ENCODE peak calls at places on chromosomes 11 and 22, in seven cellular contexts. One of them, this sample, is unnamed. For H3K36me3, the result is how much of the 10 kb centered on the place peaks cover.

GRCh38 chr22:24501366-24502005 is 6.4 kb downstream of the UPB1 start:
- DNase-seq in CD8-positive, alpha-beta memory T cell: no peak
- DNase-seq in tibial nerve: no peak
- DNase-seq in IMR-90: no peak
- DNase-seq in spleen: peak
- DNase-seq in Panc1: no peak
- DNase-seq in effector memory CD4-positive, alpha-beta T cell: no peak
- DNase-seq in this sample: no peak

GRCh38 chr11:107442715-107443215 is 14.9 kb downstream of the CWF19L2 start:
- DNase-seq in IMR-90: no peak
- DNase-seq in tibial nerve: no peak
- DNase-seq in spleen: no peak
- DNase-seq in CD8-positive, alpha-beta memory T cell: no peak
- DNase-seq in Panc1: no peak
- DNase-seq in effector memory CD4-positive, alpha-beta T cell: no peak
- DNase-seq in this sample: no peak

GRCh38 chr11:46336781-46337180 is 10.5 kb upstream of the DGKZ start:
- DNase-seq in IMR-90: no peak
- DNase-seq in CD8-positive, alpha-beta memory T cell: no peak
- DNase-seq in effector memory CD4-positive, alpha-beta T cell: no peak
- DNase-seq in spleen: peak
- DNase-seq in tibial nerve: no peak
- DNase-seq in Panc1: no peak
- DNase-seq in this sample: no peak

GRCh38 chr11:5364214-5364613 is 12.9 kb downstream of the OR51B6 start:
- DNase-seq in tibial nerve: no peak
- DNase-seq in Panc1: no peak
- DNase-seq in IMR-90: peak
- DNase-seq in CD8-positive, alpha-beta memory T cell: no peak
- DNase-seq in spleen: no peak
- DNase-seq in effector memory CD4-positive, alpha-beta T cell: no peak
- DNase-seq in this sample: no peak

GRCh38 chr22:44444341-44445306 is 53.4 kb downstream of the RTL6 start:
- DNase-seq in IMR-90: no peak
- DNase-seq in CD8-positive, alpha-beta memory T cell: peak
- DNase-seq in Panc1: no peak
- DNase-seq in tibial nerve: no peak
- DNase-seq in effector memory CD4-positive, alpha-beta T cell: no peak
- DNase-seq in spleen: peak
- DNase-seq in this sample: no peak

GRCh38 chr11:20459865-20460264 is 72.3 kb downstream of the PRMT3 start:
- DNase-seq in tibial nerve: no peak
- DNase-seq in spleen: no peak
- DNase-seq in Panc1: no peak
- DNase-seq in IMR-90: no peak
- DNase-seq in effector memory CD4-positive, alpha-beta T cell: no peak
- DNase-seq in CD8-positive, alpha-beta memory T cell: no peak
- DNase-seq in this sample: no peak

GRCh38 chr22:20441631-20442484 is 4.2 kb upstream of the SCARF2 start:
- DNase-seq in tibial nerve: no peak
- DNase-seq in CD8-positive, alpha-beta memory T cell: peak
- DNase-seq in Panc1: no peak
- DNase-seq in spleen: peak
- DNase-seq in effector memory CD4-positive, alpha-beta T cell: no peak
- DNase-seq in IMR-90: no peak
- DNase-seq in this sample: peak

GRCh38 chr11:115324569-115325432 is 179.4 kb downstream of the CADM1 start:
- DNase-seq in CD8-positive, alpha-beta memory T cell: peak
- DNase-seq in IMR-90: peak
- DNase-seq in tibial nerve: no peak
- DNase-seq in effector memory CD4-positive, alpha-beta T cell: no peak
- DNase-seq in spleen: no peak
- DNase-seq in Panc1: peak
- DNase-seq in this sample: no peak

GRCh38 chr11:59756845-59757244 is 1.7 kb downstream of the STX3 start:
- DNase-seq in effector memory CD4-positive, alpha-beta T cell: no peak
- DNase-seq in tibial nerve: no peak
- DNase-seq in IMR-90: peak
- DNase-seq in CD8-positive, alpha-beta memory T cell: no peak
- DNase-seq in Panc1: no peak
- DNase-seq in spleen: peak
- DNase-seq in this sample: no peak

GRCh38 chr22:33829549-33830280 is 90.6 kb downstream of the LARGE1 start:
- DNase-seq in IMR-90: no peak
- DNase-seq in CD8-positive, alpha-beta memory T cell: no peak
- DNase-seq in Panc1: no peak
- DNase-seq in spleen: no peak
- DNase-seq in effector memory CD4-positive, alpha-beta T cell: no peak
- DNase-seq in tibial nerve: no peak
- DNase-seq in this sample: no peak

DNA sequence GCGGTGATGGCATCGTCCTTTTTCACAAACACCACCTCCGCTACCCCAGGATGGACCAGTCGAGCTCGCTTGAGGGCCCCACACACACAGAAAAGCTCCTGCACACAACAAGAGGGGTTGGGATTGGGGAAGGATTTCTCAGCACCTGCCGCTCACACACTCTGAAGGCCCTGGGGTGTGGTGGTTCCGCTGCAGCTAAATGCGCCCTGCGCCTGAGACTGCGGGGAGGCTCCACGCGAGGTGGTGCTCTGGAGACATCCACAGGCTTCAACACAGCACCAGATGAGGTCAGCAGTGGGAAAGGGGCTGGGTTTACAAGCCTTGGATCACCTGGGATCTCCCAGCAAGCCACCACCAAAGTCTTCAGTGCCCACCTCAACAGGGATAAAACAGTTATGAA is 22.7 kb downstream of the POLDIP3 start:
- DNase-seq in CD8-positive, alpha-beta memory T cell: no peak
- DNase-seq in effector memory CD4-positive, alpha-beta T cell: no peak
- DNase-seq in spleen: no peak
- DNase-seq in IMR-90: no peak
- DNase-seq in Panc1: no peak
- DNase-seq in tibial nerve: no peak
- DNase-seq in this sample: no peak
- H3K36me3 ChIP-seq in CD8-positive, alpha-beta memory T cell: half or more
- H3K36me3 ChIP-seq in effector memory CD4-positive, alpha-beta T cell: half or more
- H3K36me3 ChIP-seq in spleen: half or more
- H3K36me3 ChIP-seq in IMR-90: half or more
- H3K36me3 ChIP-seq in Panc1: under half
- H3K36me3 ChIP-seq in tibial nerve: half or more
- H3K36me3 ChIP-seq in this sample: under half

GRCh38 chr22:21444701-21445436 is 22.3 kb upstream of the TMEM191C start:
- DNase-seq in spleen: peak
- DNase-seq in Panc1: no peak
- DNase-seq in IMR-90: no peak
- DNase-seq in effector memory CD4-positive, alpha-beta T cell: no peak
- DNase-seq in tibial nerve: peak
- DNase-seq in CD8-positive, alpha-beta memory T cell: no peak
- DNase-seq in this sample: peak
- H3K27ac ChIP-seq in spleen: no peak
- H3K27ac ChIP-seq in Panc1: no peak
- H3K27ac ChIP-seq in IMR-90: no peak
- H3K27ac ChIP-seq in effector memory CD4-positive, alpha-beta T cell: no peak
- H3K27ac ChIP-seq in tibial nerve: no peak
- H3K27ac ChIP-seq in CD8-positive, alpha-beta memory T cell: no peak
- H3K27ac ChIP-seq in this sample: no peak

GRCh38 chr11:63855975-63856374 is 17.1 kb downstream of the MARK2 start:
- DNase-seq in spleen: no peak
- DNase-seq in IMR-90: no peak
- DNase-seq in Panc1: no peak
- DNase-seq in effector memory CD4-positive, alpha-beta T cell: no peak
- DNase-seq in CD8-positive, alpha-beta memory T cell: peak
- DNase-seq in tibial nerve: no peak
- DNase-seq in this sample: no peak
- H3K36me3 ChIP-seq in spleen: half or more
- H3K36me3 ChIP-seq in IMR-90: under half
- H3K36me3 ChIP-seq in Panc1: under half
- H3K36me3 ChIP-seq in effector memory CD4-positive, alpha-beta T cell: under half
- H3K36me3 ChIP-seq in CD8-positive, alpha-beta memory T cell: under half
- H3K36me3 ChIP-seq in tibial nerve: under half
- H3K36me3 ChIP-seq in this sample: under half

GRCh38 chr11:43942651-43943356 is 367 bp downstream of the C11orf96 start:
- DNase-seq in Panc1: no peak
- DNase-seq in effector memory CD4-positive, alpha-beta T cell: no peak
- DNase-seq in tibial nerve: no peak
- DNase-seq in spleen: no peak
- DNase-seq in IMR-90: peak
- DNase-seq in CD8-positive, alpha-beta memory T cell: no peak
- DNase-seq in this sample: no peak
- H3K27ac ChIP-seq in Panc1: no peak
- H3K27ac ChIP-seq in effector memory CD4-positive, alpha-beta T cell: no peak
- H3K27ac ChIP-seq in tibial nerve: peak
- H3K27ac ChIP-seq in spleen: peak
- H3K27ac ChIP-seq in IMR-90: no peak
- H3K27ac ChIP-seq in CD8-positive, alpha-beta memory T cell: no peak
- H3K27ac ChIP-seq in this sample: peak

GRCh38 chr22:32644252-32645100 is 157.0 kb upstream of the TIMP3 start:
- DNase-seq in CD8-positive, alpha-beta memory T cell: no peak
- DNase-seq in Panc1: no peak
- DNase-seq in spleen: peak
- DNase-seq in effector memory CD4-positive, alpha-beta T cell: no peak
- DNase-seq in tibial nerve: peak
- DNase-seq in IMR-90: peak
- DNase-seq in this sample: peak
- H3K36me3 ChIP-seq in CD8-positive, alpha-beta memory T cell: under half
- H3K36me3 ChIP-seq in Panc1: under half
- H3K36me3 ChIP-seq in spleen: under half
- H3K36me3 ChIP-seq in effector memory CD4-positive, alpha-beta T cell: under half
- H3K36me3 ChIP-seq in tibial nerve: under half
- H3K36me3 ChIP-seq in IMR-90: under half
- H3K36me3 ChIP-seq in this sample: under half

DNA sequence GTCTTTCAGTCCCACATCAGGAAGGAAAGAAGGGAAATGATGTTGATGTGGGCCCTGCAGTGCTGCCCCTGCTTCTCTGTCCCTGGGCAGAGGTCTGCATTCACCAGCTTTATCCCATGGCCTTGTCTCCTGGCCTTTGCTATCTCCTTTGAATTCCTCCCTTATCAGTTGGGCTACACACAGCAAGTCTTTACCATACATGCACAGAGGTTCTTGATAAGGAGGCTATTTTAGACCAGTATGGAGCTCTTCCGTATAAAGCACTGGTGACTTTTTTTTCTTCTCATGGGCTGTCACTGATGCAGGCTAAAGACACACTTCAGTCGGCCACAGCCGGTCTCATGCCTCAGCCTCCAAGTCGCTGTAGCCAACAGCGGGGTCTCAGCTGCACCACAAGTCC is 20.2 kb downstream of the MYO18B start:
- DNase-seq in IMR-90: no peak
- DNase-seq in tibial nerve: no peak
- DNase-seq in effector memory CD4-positive, alpha-beta T cell: no peak
- DNase-seq in Panc1: no peak
- DNase-seq in CD8-positive, alpha-beta memory T cell: no peak
- DNase-seq in spleen: no peak
- DNase-seq in this sample: no peak
- H3K27ac ChIP-seq in IMR-90: no peak
- H3K27ac ChIP-seq in tibial nerve: no peak
- H3K27ac ChIP-seq in effector memory CD4-positive, alpha-beta T cell: no peak
- H3K27ac ChIP-seq in Panc1: no peak
- H3K27ac ChIP-seq in CD8-positive, alpha-beta memory T cell: no peak
- H3K27ac ChIP-seq in spleen: peak
- H3K27ac ChIP-seq in this sample: no peak

GRCh38 chr11:62880231-62880802 is 379 bp upstream of the SLC3A2 start:
- DNase-seq in tibial nerve: no peak
- DNase-seq in CD8-positive, alpha-beta memory T cell: no peak
- DNase-seq in spleen: peak
- DNase-seq in effector memory CD4-positive, alpha-beta T cell: no peak
- DNase-seq in IMR-90: peak
- DNase-seq in Panc1: no peak
- DNase-seq in this sample: peak

GRCh38 chr11:62882428-62882742 is 1.7 kb downstream of the SLC3A2 start:
- DNase-seq in Panc1: no peak
- DNase-seq in IMR-90: no peak
- DNase-seq in tibial nerve: no peak
- DNase-seq in spleen: no peak
- DNase-seq in CD8-positive, alpha-beta memory T cell: no peak
- DNase-seq in effector memory CD4-positive, alpha-beta T cell: no peak
- DNase-seq in this sample: no peak

GRCh38 chr11:62882811-62883496 is 2.3 kb downstream of the SLC3A2 start:
- DNase-seq in CD8-positive, alpha-beta memory T cell: peak
- DNase-seq in IMR-90: no peak
- DNase-seq in Panc1: no peak
- DNase-seq in tibial nerve: no peak
- DNase-seq in effector memory CD4-positive, alpha-beta T cell: no peak
- DNase-seq in spleen: no peak
- DNase-seq in this sample: no peak

GRCh38 chr11:62880803-62881578 is at the start of gene SLC3A2:
- DNase-seq in spleen: peak
- DNase-seq in IMR-90: peak
- DNase-seq in tibial nerve: peak
- DNase-seq in CD8-positive, alpha-beta memory T cell: peak
- DNase-seq in effector memory CD4-positive, alpha-beta T cell: peak
- DNase-seq in Panc1: peak
- DNase-seq in this sample: peak

DNA sequence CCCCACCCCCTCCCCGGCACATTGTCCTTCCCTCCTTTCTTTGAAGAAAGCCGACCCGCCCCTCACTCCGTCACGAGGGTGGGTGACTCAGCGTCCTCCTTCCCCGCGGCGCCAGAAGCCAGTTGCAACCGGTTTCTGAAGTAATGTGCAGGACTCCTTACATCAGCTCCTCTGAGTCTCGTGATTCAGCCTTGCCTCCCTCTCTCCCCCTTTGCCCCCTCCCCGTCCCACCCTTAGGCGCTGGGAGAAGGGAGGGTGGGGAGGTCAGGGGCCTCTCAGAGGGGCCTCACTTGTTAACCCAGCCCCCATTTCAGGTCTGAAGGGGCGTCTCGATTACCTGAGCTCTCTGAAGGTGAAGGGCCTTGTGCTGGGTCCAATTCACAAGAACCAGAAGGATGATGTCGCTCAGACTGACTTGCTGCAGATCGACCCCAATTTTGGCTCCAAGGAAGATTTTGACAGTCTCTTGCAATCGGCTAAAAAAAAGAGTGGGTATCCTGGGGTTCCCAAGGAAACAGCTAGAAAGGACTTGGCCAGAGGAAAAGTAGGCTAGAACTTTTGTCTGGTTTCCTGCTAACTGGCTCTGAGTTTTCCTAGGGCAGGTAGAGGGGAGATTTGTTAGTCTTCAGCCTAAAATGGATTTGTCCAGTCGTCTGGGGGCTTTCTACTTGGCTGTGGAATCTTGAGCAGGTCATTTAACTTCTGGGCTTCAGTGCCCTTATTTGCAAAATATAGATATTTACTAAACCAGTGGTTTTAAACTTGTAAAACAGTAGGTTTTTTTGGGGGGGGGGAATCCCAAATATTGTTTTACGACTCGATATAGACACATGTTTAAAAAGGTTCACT is 1.1 kb downstream of the SLC3A2 start:
- DNase-seq in effector memory CD4-positive, alpha-beta T cell: peak
- DNase-seq in IMR-90: peak
- DNase-seq in tibial nerve: peak
- DNase-seq in Panc1: peak
- DNase-seq in spleen: peak
- DNase-seq in CD8-positive, alpha-beta memory T cell: peak
- DNase-seq in this sample: peak
- H3K36me3 ChIP-seq in effector memory CD4-positive, alpha-beta T cell: under half
- H3K36me3 ChIP-seq in IMR-90: under half
- H3K36me3 ChIP-seq in tibial nerve: under half
- H3K36me3 ChIP-seq in Panc1: under half
- H3K36me3 ChIP-seq in spleen: under half
- H3K36me3 ChIP-seq in CD8-positive, alpha-beta memory T cell: under half
- H3K36me3 ChIP-seq in this sample: under half